ENCODE peak calls at places on chromosomes 11 and 22, in eight cellular contexts. T, Y, H, L, F, B, A and N are unnamed samples.

GRCh38 chr11:2686360-2687222 is 13.2 kb downstream of the KCNQ1OT1 start:
- DNase-seq in T (no peak), Y (no peak), H (no peak), L (no peak), F (no peak), B (no peak), A (no peak), N (peak; percentile 30)

GRCh38 chr11:112977620-112978212 is 16.5 kb downstream of the NCAM1 start:
- DNase-seq in T (no peak), Y (no peak), H (peak; percentile 13), L (peak; percentile 36), F (peak; percentile 33), B (no peak), A (no peak), N (no peak)

GRCh38 chr11:119742263-119742861 is 13.4 kb upstream of the NECTIN1 start:
- DNase-seq in T (no peak), Y (no peak), H (no peak), L (peak; percentile 32), F (no peak), B (no peak), A (no peak), N (no peak)

GRCh38 chr22:32880061-32880460 is 78.6 kb downstream of the TIMP3 start:
- DNase-seq in T (no peak), Y (no peak), H (peak; percentile 63), L (peak; percentile 43), F (no peak), B (no peak), A (no peak), N (no peak)

GRCh38 chr11:34208266-34209135 is 103.1 kb downstream of the NAT10 start:
- DNase-seq in T (no peak), Y (no peak), H (peak; percentile 39), L (no peak), F (no peak), B (no peak), A (peak; percentile 44), N (no peak)

GRCh38 chr11:81644239-81644840 is 1089.3 kb downstream of the FAM181B start:
- DNase-seq in T (peak; percentile 4), Y (no peak), H (peak; percentile 23), L (no peak), F (no peak), B (no peak), A (peak; percentile 3), N (peak; percentile 23)

GRCh38 chr22:48444320-48445112 is 1383.2 kb downstream of the BRD1 start:
- DNase-seq in T (no peak), Y (no peak), H (no peak), L (no peak), F (no peak), B (no peak), A (no peak), N (no peak)

GRCh38 chr22:47034076-47034808 is 271.8 kb downstream of the TBC1D22A start:
- DNase-seq in T (no peak), Y (no peak), H (no peak), L (no peak), F (no peak), B (no peak), A (no peak), N (no peak)

GRCh38 chr22:38219644-38220043 is 17.9 kb downstream of the MAFF start:
- DNase-seq in T (no peak), Y (no peak), H (no peak), L (no peak), F (no peak), B (no peak), A (no peak), N (no peak)

GRCh38 chr11:99066609-99067008 is 45.9 kb downstream of the CNTN5 start:
- DNase-seq in T (no peak), Y (no peak), H (no peak), L (no peak), F (no peak), B (no peak), A (no peak), N (no peak)

GRCh38 chr11:12220305-12220704 is 109.9 kb downstream of the MICAL2 start:
- DNase-seq in T (no peak), Y (peak; percentile 89), H (no peak), L (peak; percentile 81), F (no peak), B (peak; percentile 37), A (no peak), N (no peak)

GRCh38 chr11:2142762-2143202 is 3.6 kb upstream of the IGF2 start:
- DNase-seq in T (no peak), Y (no peak), H (peak; percentile 52), L (no peak), F (no peak), B (no peak), A (no peak), N (no peak)

GRCh38 chr11:122220321-122220720 is 104.3 kb upstream of the BLID start:
- DNase-seq in T (no peak), Y (no peak), H (peak; percentile 63), L (no peak), F (no peak), B (no peak), A (no peak), N (no peak)

GRCh38 chr22:47032956-47033647 is 270.7 kb downstream of the TBC1D22A start:
- DNase-seq in T (no peak), Y (no peak), H (no peak), L (no peak), F (peak; percentile 61), B (no peak), A (no peak), N (no peak)

GRCh38 chr22:47409501-47410275 is 647.2 kb downstream of the TBC1D22A start:
- DNase-seq in T (no peak), Y (no peak), H (no peak), L (no peak), F (no peak), B (no peak), A (no peak), N (no peak)

GRCh38 chr11:105838668-105839403 is 183.2 kb downstream of the MSANTD4 start:
- DNase-seq in T (peak; percentile 35), Y (no peak), H (peak; percentile 80), L (no peak), F (no peak), B (no peak), A (no peak), N (no peak)

GRCh38 chr11:35873721-35874120 is 70.1 kb upstream of the LDLRAD3 start:
- DNase-seq in T (no peak), Y (no peak), H (no peak), L (no peak), F (no peak), B (no peak), A (no peak), N (no peak)

DNA sequence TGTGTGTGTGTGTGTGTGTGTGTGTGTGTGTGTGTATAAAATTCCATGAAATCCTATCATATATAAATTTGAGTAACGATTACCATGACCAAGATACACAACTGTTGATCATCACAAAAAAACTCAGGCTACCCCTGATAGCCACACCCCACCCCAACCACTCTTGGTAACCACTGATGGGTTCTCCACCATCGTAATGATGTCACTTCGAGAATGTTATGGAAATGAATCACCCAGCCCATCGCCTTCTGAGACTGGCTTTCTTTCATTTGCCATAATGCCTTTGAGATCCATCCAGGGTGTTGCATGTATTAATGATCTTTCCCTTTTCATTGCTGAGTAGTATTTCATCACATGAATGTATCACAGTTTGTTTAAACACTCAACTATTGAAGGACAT is 496.0 kb downstream of the MIAT start:
- DNase-seq in T (no peak), Y (no peak), H (no peak), L (no peak), F (no peak), B (no peak), A (no peak), N (no peak)
- H3K4me3 ChIP-seq in T (no peak overlapping the region), Y (no peak overlapping the region), H (no peak overlapping the region), L (no peak overlapping the region), F (no peak overlapping the region), B (no peak overlapping the region), A (no peak overlapping the region), N (no peak overlapping the region)

DNA sequence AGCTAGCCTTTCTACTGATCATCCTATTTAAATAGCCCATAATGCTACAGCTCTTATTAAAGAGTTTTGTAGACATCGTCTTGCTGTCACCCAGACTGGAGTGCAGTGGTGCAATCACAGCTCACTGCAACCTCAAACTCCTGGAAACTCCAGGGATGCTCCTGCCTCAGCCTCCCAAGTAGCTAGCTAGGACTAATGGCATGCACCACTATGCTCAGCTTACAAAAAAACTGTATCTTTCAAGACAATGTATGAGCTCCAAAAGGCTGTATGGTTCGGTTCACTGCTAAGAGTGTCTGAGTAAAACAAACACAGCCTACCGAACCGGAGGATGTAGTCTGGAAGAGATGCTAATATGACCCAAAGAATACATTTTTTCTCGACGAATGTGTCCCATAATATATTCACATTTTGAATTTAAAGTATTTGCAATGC is 2.6 kb downstream of the TAF1D start:
- DNase-seq in T (no peak), Y (no peak), H (no peak), L (no peak), F (no peak), B (no peak), A (no peak), N (no peak)
- TF ChIP-seq POLR2A in T (no peak), Y (no peak), H (no peak), L (no peak), F (no peak), B (no peak), A (no peak), N (no peak)

GRCh38 chr22:40183029-40183581 is 5.4 kb downstream of the TNRC6B start:
- DNase-seq in T (no peak), Y (no peak), H (peak; percentile 87), L (no peak), F (no peak), B (no peak), A (no peak), N (no peak)

GRCh38 chr22:40180403-40180802 is 2.7 kb downstream of the TNRC6B start:
- DNase-seq in T (no peak), Y (no peak), H (no peak), L (no peak), F (no peak), B (no peak), A (no peak), N (no peak)

GRCh38 chr22:40179535-40179934 is 1.8 kb downstream of the TNRC6B start:
- DNase-seq in T (no peak), Y (no peak), H (no peak), L (no peak), F (no peak), B (no peak), A (no peak), N (no peak)

GRCh38 chr22:40182231-40182835 is 4.6 kb downstream of the TNRC6B start:
- DNase-seq in T (no peak), Y (no peak), H (no peak), L (no peak), F (no peak), B (no peak), A (no peak), N (no peak)

GRCh38 chr22:40181323-40181722 is 3.6 kb downstream of the TNRC6B start:
- DNase-seq in T (no peak), Y (no peak), H (no peak), L (no peak), F (no peak), B (no peak), A (no peak), N (no peak)
- H3K4me3 ChIP-seq in T (no peak overlapping the region), Y (no peak overlapping the region), H (no peak overlapping the region), L (no peak overlapping the region), F (no peak overlapping the region), B (no peak overlapping the region), A (no peak overlapping the region), N (no peak overlapping the region)

DNA sequence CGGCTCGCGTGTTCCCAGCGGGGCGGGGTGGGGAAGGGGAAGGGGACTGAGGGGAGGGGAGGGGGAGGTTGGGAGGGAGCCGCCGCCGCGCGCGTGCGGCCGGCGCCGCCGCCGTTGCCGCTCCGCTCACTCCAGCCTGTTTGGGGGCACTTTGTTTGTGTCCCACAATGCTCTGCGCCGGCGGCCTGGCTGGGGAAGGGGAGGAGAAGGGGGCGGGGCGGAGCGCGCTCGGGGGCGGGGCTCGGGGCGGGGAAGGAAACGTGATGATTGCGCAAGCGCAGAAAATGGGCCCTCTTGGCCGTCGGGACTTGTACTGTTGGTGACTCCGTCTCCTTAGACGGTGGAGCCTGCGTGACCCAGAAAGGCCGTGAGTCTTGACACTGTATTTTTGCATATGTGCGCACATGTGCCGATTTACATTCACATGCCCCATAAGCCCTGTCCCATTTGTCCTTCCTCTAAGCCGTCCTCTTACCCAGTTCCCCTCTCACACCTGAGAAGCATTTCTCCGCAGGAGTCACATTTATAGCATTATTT is at the start of gene ZBTB44:
- DNase-seq in T (peak; percentile 72), Y (peak; percentile 95), H (peak; percentile 85), L (peak; percentile 91), F (peak; percentile 92), B (peak; percentile 87), A (peak; percentile 63), N (peak; percentile 94)
- TF ChIP-seq POLR2A in T (peak; percentile 88), Y (no peak), H (no peak), L (peak; percentile 29), F (no peak), B (peak; percentile 60), A (peak; percentile 42), N (peak; percentile 52)